ENCODE peak calls at places on chromosomes 4 and X, in four cellular contexts. R, Z, L and U are unnamed samples.

GRCh38 chrX:19514791-19515614 is at the start of gene MAP3K15:
- DNase-seq in R (peak), Z (peak), L (peak), U (no peak)

GRCh38 chrX:56763556-56764152 is 34.6 kb downstream of the NBDY start:
- DNase-seq in R (peak), Z (peak), L (no peak), U (peak)

GRCh38 chr4:184958127-184958806 is 60.0 kb upstream of the HELT start:
- DNase-seq in R (no peak), Z (no peak), L (no peak), U (no peak)

GRCh38 chr4:86564795-86565194 is 29.3 kb upstream of the PTPN13 start:
- DNase-seq in R (no peak), Z (no peak), L (no peak), U (no peak)

GRCh38 chr4:134628074-134628473 is 426.5 kb upstream of the PABPC4L start:
- DNase-seq in R (no peak), Z (no peak), L (no peak), U (no peak)

GRCh38 chr4:170464614-170465197 is 374.9 kb upstream of the AADAT start:
- DNase-seq in R (no peak), Z (no peak), L (no peak), U (no peak)

GRCh38 chr4:151644625-151645024 is 116.2 kb downstream of the GATB start:
- DNase-seq in R (peak), Z (peak), L (peak), U (no peak)

GRCh38 chr4:185902654-185903053 is 90.7 kb upstream of the SORBS2 start:
- DNase-seq in R (no peak), Z (no peak), L (no peak), U (no peak)

GRCh38 chr4:2873329-2873728 is 29.7 kb downstream of the ADD1 start:
- DNase-seq in R (no peak), Z (no peak), L (no peak), U (no peak)

GRCh38 chr4:17155486-17155885 is 257.0 kb upstream of the LDB2 start:
- DNase-seq in R (no peak), Z (no peak), L (no peak), U (no peak)

GRCh38 chr4:122776916-122777315 is 44.4 kb downstream of the BBS12 start:
- DNase-seq in R (no peak), Z (no peak), L (no peak), U (no peak)

GRCh38 chr4:1473718-1474117 is 67.5 kb upstream of the NKX1-1 start:
- DNase-seq in R (peak), Z (no peak), L (no peak), U (no peak)

GRCh38 chr4:168656055-168656660 is 159.3 kb downstream of the PALLD start:
- DNase-seq in R (no peak), Z (no peak), L (no peak), U (no peak)

GRCh38 chr4:8707045-8707781 is 114.6 kb downstream of the CPZ start:
- DNase-seq in R (no peak), Z (no peak), L (peak), U (peak)

GRCh38 chr4:55075376-55075775 is 50.0 kb downstream of the KDR start:
- DNase-seq in R (no peak), Z (no peak), L (no peak), U (no peak)

GRCh38 chr4:15233626-15234025 is 194.2 kb upstream of the C1QTNF7 start:
- DNase-seq in R (no peak), Z (no peak), L (no peak), U (no peak)

GRCh38 chr4:8533274-8533865 is 46.8 kb upstream of the GPR78 start:
- DNase-seq in R (no peak), Z (no peak), L (no peak), U (no peak)

GRCh38 chr4:69617083-69617694 is 22.3 kb downstream of the UGT2A2 start:
- DNase-seq in R (no peak), Z (peak), L (no peak), U (no peak)

GRCh38 chr4:86302242-86302641 is 57.6 kb downstream of the MAPK10 start:
- DNase-seq in R (peak), Z (no peak), L (peak), U (no peak)

GRCh38 chrX:154607370-154607769 is 11.7 kb downstream of the CTAG1B start:
- DNase-seq in R (no peak), Z (no peak), L (no peak), U (no peak)
- TF ChIP-seq TEAD4 in R (no peak), Z (no peak), L (no peak), U (no peak)

GRCh38 chrX:84219551-84219950 is 31.6 kb upstream of the RPS6KA6 start:
- DNase-seq in R (no peak), Z (no peak), L (no peak), U (no peak)
- TF ChIP-seq TEAD4 in R (no peak), Z (no peak), L (no peak), U (no peak)

GRCh38 chr4:7322166-7322991 is 112.4 kb downstream of the PSAPL1 start:
- DNase-seq in R (no peak), Z (no peak), L (no peak), U (no peak)

GRCh38 chr4:7325541-7325940 is 109.2 kb downstream of the PSAPL1 start:
- DNase-seq in R (no peak), Z (no peak), L (no peak), U (no peak)

GRCh38 chr4:7323461-7323871 is 111.3 kb downstream of the PSAPL1 start:
- DNase-seq in R (no peak), Z (no peak), L (no peak), U (no peak)

GRCh38 chr4:7324651-7325121 is 110.0 kb downstream of the PSAPL1 start:
- DNase-seq in R (peak), Z (no peak), L (no peak), U (no peak)

DNA sequence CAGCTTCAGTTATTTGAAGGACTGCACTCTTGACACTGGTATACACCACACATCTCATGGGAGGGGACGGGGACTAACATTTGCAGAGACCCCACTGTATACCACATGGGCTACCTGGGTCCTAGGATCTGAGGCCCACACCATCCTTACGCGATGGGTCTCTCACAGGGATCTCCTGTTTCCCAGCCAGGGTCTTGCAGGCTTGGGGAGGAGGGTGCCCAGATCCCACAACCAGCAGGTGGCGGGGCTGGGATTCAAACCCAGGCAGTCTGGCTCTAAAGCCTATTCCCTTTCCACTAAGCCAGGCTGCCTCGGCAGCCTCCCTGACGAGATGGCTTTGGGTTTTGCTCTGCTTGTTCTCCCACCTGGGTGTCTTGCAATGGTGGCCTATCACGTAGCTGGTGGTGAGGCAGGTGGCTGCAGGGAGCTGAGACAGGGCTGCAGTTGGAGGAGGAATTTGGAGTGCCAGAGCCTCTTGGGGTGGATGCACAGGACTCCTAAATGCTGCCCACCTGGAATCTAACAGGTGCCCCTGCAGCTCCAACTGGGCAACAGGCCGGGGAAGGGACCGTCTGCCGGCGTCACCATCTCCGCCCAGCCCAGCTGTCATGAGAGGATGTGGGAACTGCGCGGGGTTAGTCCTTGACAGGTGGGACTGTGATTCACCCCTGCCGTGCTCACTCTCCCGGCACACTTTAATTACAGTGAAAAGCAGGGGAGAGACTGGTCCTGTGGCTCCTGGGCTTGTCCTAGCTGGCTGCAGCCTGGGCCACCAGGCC is 110.7 kb downstream of the PSAPL1 start:
- DNase-seq in R (no peak), Z (peak), L (no peak), U (no peak)
- TF ChIP-seq TEAD4 in R (no peak), Z (no peak), L (no peak), U (no peak)

GRCh38 chrX:146006637-146007036 is 189.0 kb downstream of the SLITRK2 start:
- DNase-seq in R (no peak), Z (no peak), L (no peak), U (no peak)
- TF ChIP-seq TEAD4 in R (no peak), Z (no peak), L (no peak), U (no peak)

DNA sequence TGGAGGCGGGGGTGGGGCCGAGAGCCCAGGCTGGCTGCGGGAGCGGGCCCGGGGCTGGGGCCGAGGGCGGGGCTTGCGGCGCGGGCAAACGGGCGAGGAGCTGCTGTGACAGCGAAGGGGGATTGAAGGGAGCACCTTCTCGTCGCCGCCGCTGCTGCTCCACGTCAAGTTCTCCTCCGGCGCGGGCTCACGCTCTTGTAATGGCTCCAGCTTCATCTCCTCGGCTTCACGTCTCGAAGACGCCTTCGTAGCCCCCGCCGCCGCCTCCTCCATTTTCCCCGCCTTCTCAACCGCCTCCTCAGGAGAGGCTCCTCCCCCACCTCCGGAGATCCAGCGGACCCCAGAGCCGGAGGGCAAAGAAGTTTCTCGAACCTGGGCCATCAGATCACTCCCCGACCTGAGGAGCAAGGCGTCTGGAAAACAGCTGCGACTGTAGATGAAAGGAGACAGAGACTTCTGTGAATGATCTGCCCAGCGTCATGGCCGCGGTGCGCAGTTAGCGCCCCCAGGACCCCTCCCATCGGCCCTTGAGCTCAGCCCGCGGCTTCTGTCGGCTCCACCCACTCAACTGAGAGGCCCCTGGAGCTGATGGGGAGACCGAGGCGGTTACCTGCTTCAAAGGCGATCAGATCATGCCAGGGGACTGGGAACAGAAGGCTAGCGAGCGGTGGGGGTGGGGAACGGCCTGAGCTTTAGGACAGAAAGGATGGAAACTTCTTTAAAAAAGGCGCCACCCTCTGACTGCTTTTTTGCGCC is 911 bp downstream of the USP51 start:
- DNase-seq in R (peak), Z (peak), L (peak), U (no peak)
- TF ChIP-seq TEAD4 in R (no peak), Z (no peak), L (no peak), U (no peak)

GRCh38 chr4:147006229-147006628 is 60.6 kb upstream of the TTC29 start:
- DNase-seq in R (no peak), Z (no peak), L (no peak), U (no peak)
- TF ChIP-seq TEAD4 in R (no peak), Z (no peak), L (no peak), U (no peak)

DNA sequence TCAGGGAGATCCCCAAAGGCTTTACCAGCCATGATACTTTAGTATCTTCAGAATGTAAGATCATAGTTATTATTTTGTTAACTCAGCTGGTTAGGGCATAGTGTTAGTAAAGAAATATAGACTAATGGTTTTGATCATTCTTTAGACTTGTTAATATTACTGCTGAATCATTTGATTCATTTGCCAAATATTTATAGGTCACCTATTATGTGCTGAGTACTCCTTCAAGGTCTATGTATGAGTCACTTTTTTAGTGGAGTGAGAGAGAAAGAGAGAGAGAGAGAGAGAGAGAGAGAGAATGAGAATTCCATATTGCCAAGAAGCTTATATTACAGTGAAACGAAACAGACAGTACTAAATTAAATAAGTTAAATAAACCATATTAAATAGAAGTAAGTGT is 110.3 kb downstream of the UBE2NL start:
- DNase-seq in R (no peak), Z (no peak), L (no peak), U (no peak)
- TF ChIP-seq TEAD4 in R (no peak), Z (no peak), L (no peak), U (no peak)

GRCh38 chrX:38220936-38221386 is 290 bp upstream of the SRPX start:
- DNase-seq in R (no peak), Z (no peak), L (no peak), U (no peak)
- TF ChIP-seq TEAD4 in R (no peak), Z (no peak), L (no peak), U (no peak)